ENCODE peak calls at places on chromosomes 12 and 14, in eight cellular contexts. J is stomach, V is testis, U is ovary, G is heart left ventricle, M is transverse colon, C is A549, F is HepG2. X is an unnamed sample.

GRCh38 chr12:52713960-52714886 is 10.9 kb upstream of the KRT77 start:
- DNase-seq in J (no peak), V (peak; percentile 27), U (no peak), G (no peak), M (no peak), C (peak; percentile 42), F (no peak), X (no peak)

GRCh38 chr12:10220398-10221077 is 7.9 kb downstream of the GABARAPL1 start:
- DNase-seq in J (peak; percentile 79), V (peak; percentile 64), U (peak; percentile 56), G (peak; percentile 75), M (peak; percentile 41), C (no peak), F (no peak), X (peak; percentile 85)

GRCh38 chr12:70660620-70661219 is 23.5 kb upstream of the PTPRB start:
- DNase-seq in J (no peak), V (no peak), U (no peak), G (peak; percentile 52), M (no peak), C (peak; percentile 54), F (no peak), X (no peak)

GRCh38 chr12:24416423-24417109 is 467.1 kb upstream of the SOX5 start:
- DNase-seq in J (no peak), V (peak; percentile 23), U (no peak), G (no peak), M (no peak), C (no peak), F (no peak), X (no peak)

GRCh38 chr14:55789442-55789841 is 209.4 kb downstream of the KTN1 start:
- DNase-seq in J (no peak), V (no peak), U (no peak), G (no peak), M (no peak), C (no peak), F (no peak), X (no peak)

GRCh38 chr12:6925543-6926279 is 2.0 kb upstream of the ATN1 start:
- DNase-seq in J (peak; percentile 77), V (peak; percentile 75), U (peak; percentile 85), G (peak; percentile 78), M (peak; percentile 76), C (peak; percentile 91), F (no peak), X (peak; percentile 77)

GRCh38 chr12:90399317-90399716 is 555.7 kb downstream of the CCER1 start:
- DNase-seq in J (no peak), V (no peak), U (no peak), G (no peak), M (no peak), C (no peak), F (no peak), X (no peak)

GRCh38 chr12:75720807-75721206 is 209.4 kb upstream of the KRR1 start:
- DNase-seq in J (peak; percentile 55), V (no peak), U (no peak), G (no peak), M (no peak), C (no peak), F (no peak), X (no peak)

GRCh38 chr12:124829008-124829707 is 34.5 kb downstream of the SCARB1 start:
- DNase-seq in J (no peak), V (no peak), U (no peak), G (no peak), M (peak; percentile 41), C (peak; percentile 95), F (peak; percentile 93), X (peak; percentile 90)

GRCh38 chr12:79046021-79046420 is 181.4 kb downstream of the SYT1 start:
- DNase-seq in J (no peak), V (no peak), U (no peak), G (no peak), M (no peak), C (no peak), F (no peak), X (no peak)
- H3K27ac ChIP-seq in J (no peak overlapping the region), V (no peak overlapping the region), U (no peak overlapping the region), G (no peak overlapping the region), M (no peak overlapping the region), C (no peak overlapping the region), F (no peak overlapping the region), X (no peak overlapping the region)

GRCh38 chr12:113965951-113966797 is at the start of gene RBM19:
- DNase-seq in J (peak; percentile 98), V (peak; percentile 99), U (peak; percentile 97), G (peak; percentile 98), M (peak; percentile 98), C (peak; percentile 98), F (peak; percentile 97), X (peak; percentile 99)
- TF ChIP-seq POLR2A in J (no peak), V (no peak), U (peak; percentile 42), G (no peak), M (peak; percentile 56), C (peak; percentile 77), F (peak; percentile 84), X (peak; percentile 73)

GRCh38 chr12:19454837-19455236 is 15.5 kb downstream of the AEBP2 start:
- DNase-seq in J (no peak), V (no peak), U (no peak), G (no peak), M (no peak), C (no peak), F (no peak), X (no peak)

GRCh38 chr12:19451196-19451595 is 11.9 kb downstream of the AEBP2 start:
- DNase-seq in J (no peak), V (no peak), U (no peak), G (no peak), M (no peak), C (no peak), F (no peak), X (no peak)

GRCh38 chr12:19456176-19456575 is 16.9 kb downstream of the AEBP2 start:
- DNase-seq in J (no peak), V (no peak), U (no peak), G (peak; percentile 58), M (no peak), C (no peak), F (no peak), X (peak; percentile 74)

GRCh38 chr12:19450362-19450761 is 11.1 kb downstream of the AEBP2 start:
- DNase-seq in J (no peak), V (no peak), U (no peak), G (no peak), M (no peak), C (no peak), F (no peak), X (peak; percentile 33)

DNA sequence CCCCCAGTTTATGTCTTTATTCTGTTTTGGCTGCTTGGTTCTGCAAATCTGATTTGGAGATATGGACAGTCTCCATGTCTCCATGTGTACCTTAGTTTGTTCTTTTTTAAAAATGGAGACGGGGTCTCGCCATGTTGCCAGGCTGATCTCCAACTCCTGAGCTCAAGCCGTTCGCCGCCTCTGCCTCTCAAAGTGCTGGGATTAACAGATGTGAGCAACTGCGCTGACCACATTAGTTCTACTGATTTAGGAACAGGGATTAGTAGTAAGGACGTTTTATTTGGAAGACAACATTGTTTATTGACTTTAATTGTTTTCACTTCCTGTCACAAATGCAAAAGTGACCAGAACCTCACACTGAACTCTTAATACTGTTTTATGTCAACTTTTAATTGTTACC is 14.7 kb downstream of the AEBP2 start:
- DNase-seq in J (no peak), V (no peak), U (no peak), G (no peak), M (no peak), C (no peak), F (no peak), X (no peak)
- H3K27ac ChIP-seq in J (no peak overlapping the region), V (no peak overlapping the region), U (no peak overlapping the region), G (no peak overlapping the region), M (no peak overlapping the region), C (no peak overlapping the region), F (no peak overlapping the region), X (no peak overlapping the region)

DNA sequence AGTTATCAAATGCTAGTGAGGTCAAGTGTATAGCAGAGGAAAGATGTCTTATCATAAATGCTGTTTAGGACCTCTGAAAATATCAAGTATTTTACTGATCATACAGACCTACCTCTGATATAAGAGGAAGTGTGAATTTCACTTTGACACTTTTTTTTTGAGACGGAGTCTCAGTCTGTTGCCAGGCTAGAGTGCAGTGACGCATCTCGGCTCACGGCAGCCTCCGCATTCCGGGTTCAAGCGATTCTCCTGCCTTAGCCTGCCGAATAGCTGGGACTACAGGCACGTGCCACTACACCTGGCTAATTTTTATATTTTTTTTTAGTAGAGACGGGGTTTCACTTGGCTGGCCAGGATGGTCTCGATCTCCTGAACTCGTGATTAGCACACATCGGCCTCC is 55.1 kb upstream of the PIK3C2G start:
- DNase-seq in J (no peak), V (no peak), U (no peak), G (no peak), M (no peak), C (no peak), F (no peak), X (no peak)
- TF ChIP-seq POLR2A in J (no peak), V (no peak), U (no peak), G (no peak), M (no peak), C (no peak), F (no peak), X (no peak)

DNA sequence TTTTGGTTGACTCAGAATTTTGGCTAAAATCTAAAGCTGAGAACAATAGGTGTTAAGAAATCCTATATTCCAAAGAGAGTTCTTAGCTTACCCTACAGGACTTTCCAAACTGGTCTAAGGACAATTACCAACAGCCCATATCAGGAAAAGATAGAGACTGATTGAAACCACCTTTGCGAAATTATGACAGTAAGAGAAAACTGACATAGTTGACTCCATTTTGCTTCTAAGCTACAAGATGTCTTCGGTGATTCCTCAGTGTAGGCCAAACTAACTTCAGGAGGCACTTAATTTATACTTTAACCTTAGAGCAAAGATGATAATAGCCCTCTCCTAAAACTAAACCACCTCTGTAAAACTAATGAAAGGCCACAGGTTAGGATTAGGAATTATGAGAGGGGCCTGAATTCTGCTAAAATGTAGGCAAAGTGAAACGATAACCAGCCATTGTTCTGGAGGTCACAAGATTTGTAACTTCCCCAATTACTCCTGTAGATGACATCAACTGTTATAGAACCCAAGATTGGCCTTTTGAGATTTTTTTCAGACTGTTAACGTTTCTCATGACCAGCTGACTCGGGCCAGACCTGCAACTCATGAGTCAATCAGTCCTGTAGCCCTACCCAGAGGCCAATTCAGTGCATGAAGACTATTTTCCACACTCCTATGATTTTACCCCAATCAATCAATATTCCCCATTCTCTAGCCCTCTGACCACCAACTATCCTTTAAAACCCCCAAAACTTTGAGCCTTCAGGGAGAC is 43.0 kb downstream of the KLRG1 start:
- DNase-seq in J (no peak), V (no peak), U (no peak), G (no peak), M (no peak), C (no peak), F (no peak), X (no peak)
- H3K27ac ChIP-seq in J (no peak overlapping the region), V (no peak overlapping the region), U (no peak overlapping the region), G (no peak overlapping the region), M (no peak overlapping the region), C (no peak overlapping the region), F (no peak overlapping the region), X (no peak overlapping the region)

DNA sequence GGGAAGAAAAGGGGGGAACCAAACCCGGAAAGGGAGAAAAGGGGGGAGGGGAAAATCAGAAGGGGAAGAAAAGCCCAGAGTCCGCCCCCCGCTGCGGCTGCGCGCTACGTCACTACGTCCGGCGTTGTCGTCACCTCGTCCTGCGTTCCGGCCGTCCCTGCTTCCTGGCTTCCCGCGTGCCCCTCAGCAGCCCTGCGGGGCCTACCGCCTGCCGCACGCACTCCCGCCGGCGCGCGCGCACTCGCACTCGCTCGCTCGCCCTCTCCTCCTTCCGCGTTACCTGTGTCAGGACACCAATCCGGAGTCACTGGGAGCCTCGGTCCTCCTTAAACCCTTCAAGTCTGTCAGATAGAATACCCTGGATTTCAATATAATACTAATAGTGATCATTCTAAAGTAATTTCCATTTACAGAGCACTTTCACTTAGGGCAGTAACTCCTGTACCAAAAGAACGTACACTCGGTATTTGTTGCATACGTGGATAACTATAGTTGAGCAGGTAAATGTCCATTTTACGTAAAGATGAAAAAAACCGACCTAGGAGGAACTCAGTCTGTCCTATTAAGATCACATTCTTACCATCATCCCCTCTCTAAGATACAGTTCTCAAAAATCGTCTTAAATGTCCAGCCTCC is at the start of gene R3HDM2:
- DNase-seq in J (peak; percentile 98), V (peak; percentile 97), U (peak; percentile 96), G (peak; percentile 95), M (peak; percentile 97), C (peak; percentile 98), F (peak; percentile 89), X (peak; percentile 97)
- TF ChIP-seq POLR2A in J (no peak), V (peak; percentile 86), U (peak; percentile 95), G (no peak), M (peak; percentile 95), C (peak; percentile 94), F (peak; percentile 88), X (peak; percentile 95)

X was measured in adrenal gland.